ENCODE peak calls at places on chromosomes 5 and 9, in five cellular contexts. W, B, M, L and V are unnamed samples.

GRCh38 chr9:76987594-76988200 is 31.8 kb upstream of the FOXB2 start:
- DNase-seq in W (peak), B (no peak), M (peak), L (no peak), V (no peak)

GRCh38 chr5:61755726-61756125 is 423.7 kb downstream of the ZSWIM6 start:
- DNase-seq in W (no peak), B (no peak), M (no peak), L (no peak), V (no peak)

GRCh38 chr9:14455243-14455642 is 141.3 kb upstream of the NFIB start:
- DNase-seq in W (no peak), B (no peak), M (no peak), L (no peak), V (no peak)

GRCh38 chr5:141508808-141509611 is 20.1 kb downstream of the PCDHGC5 start:
- DNase-seq in W (no peak), B (peak), M (peak), L (peak), V (no peak)

GRCh38 chr5:77301447-77301878 is 91.0 kb downstream of the PDE8B start:
- DNase-seq in W (no peak), B (no peak), M (peak), L (no peak), V (no peak)

GRCh38 chr9:82031538-82032280 is 43.1 kb downstream of the SPATA31D1 start:
- DNase-seq in W (no peak), B (peak), M (peak), L (peak), V (no peak)

GRCh38 chr5:35736280-35736679 is 118.6 kb downstream of the SPEF2 start:
- DNase-seq in W (no peak), B (no peak), M (peak), L (no peak), V (no peak)

GRCh38 chr5:149423287-149424268 is 44.5 kb upstream of the IL17B start:
- DNase-seq in W (no peak), B (no peak), M (peak), L (peak), V (no peak)

GRCh38 chr5:124871299-124871698 is 124.9 kb upstream of the ZNF608 start:
- DNase-seq in W (no peak), B (no peak), M (peak), L (no peak), V (no peak)

GRCh38 chr5:106116682-106117081 is 1554.1 kb downstream of the EFNA5 start:
- DNase-seq in W (no peak), B (no peak), M (peak), L (no peak), V (no peak)

GRCh38 chr9:17137576-17137975 is 2.7 kb downstream of the CNTLN start:
- DNase-seq in W (no peak), B (no peak), M (peak), L (no peak), V (no peak)

GRCh38 chr9:17135578-17135904 is 701 bp downstream of the CNTLN start:
- DNase-seq in W (no peak), B (peak), M (no peak), L (no peak), V (no peak)

GRCh38 chr9:17138503-17138902 is 3.7 kb downstream of the CNTLN start:
- DNase-seq in W (no peak), B (no peak), M (no peak), L (no peak), V (no peak)

GRCh38 chr9:17134396-17134842 is 421 bp upstream of the CNTLN start:
- DNase-seq in W (no peak), B (no peak), M (peak), L (no peak), V (no peak)

DNA sequence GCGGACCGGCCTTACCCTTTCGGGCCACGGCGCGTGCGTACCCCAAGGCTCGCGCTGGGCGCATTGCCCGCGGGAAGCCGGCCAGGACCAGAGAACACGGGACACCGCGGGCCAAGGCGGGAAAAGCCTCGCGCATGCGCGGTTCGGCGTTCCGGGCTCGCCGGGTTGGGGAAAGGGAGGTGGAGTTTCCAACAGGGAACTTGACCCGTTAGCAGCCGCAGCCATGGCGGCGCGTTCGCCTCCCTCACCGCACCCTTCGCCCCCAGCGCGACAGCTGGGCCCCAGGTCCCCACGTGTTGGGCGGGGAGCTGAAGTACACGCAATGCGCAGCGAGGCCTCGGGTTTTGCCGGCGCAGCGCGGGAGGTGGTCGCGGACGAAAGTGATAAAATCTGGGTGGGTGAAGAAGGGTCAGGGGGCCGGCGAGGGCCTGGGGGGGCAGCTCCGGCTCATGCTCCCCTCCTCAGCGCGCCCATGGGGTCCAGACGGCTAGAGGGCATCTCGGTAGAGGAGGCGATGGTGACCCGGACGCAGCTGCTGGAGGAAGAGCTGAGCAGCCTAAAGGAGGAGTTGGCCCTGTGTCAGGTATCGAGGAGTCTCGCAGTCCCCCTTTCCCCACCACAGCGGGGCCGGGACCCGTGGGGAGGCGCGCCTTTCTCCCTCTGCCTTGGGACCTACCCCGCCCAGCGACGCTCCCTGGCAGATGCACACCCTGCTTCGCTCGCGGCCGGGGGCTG is at the start of gene CNTLN:
- DNase-seq in W (peak), B (peak), M (peak), L (peak), V (peak)
- TF ChIP-seq POLR2A in W (peak), B (no peak), M (peak), L (peak), V (no peak)

GRCh38 chr9:99907208-99907532 is 716 bp downstream of the STX17 start:
- DNase-seq in W (no peak), B (no peak), M (no peak), L (no peak), V (no peak)

GRCh38 chr9:99911600-99911999 is 5.1 kb downstream of the STX17 start:
- DNase-seq in W (no peak), B (no peak), M (no peak), L (no peak), V (no peak)

GRCh38 chr9:99903393-99903792 is 3.1 kb upstream of the STX17 start:
- DNase-seq in W (no peak), B (no peak), M (no peak), L (no peak), V (no peak)

GRCh38 chr9:99905833-99906402 is 536 bp upstream of the STX17 start:
- DNase-seq in W (no peak), B (no peak), M (peak), L (no peak), V (no peak)

GRCh38 chr9:99906403-99907207 is at the start of gene STX17:
- DNase-seq in W (peak), B (peak), M (peak), L (peak), V (no peak)
- TF ChIP-seq POLR2A in W (peak), B (peak), M (peak), L (peak), V (peak)

GRCh38 chr5:96807099-96807654 is 568 bp downstream of the ERAP1 start:
- DNase-seq in W (peak), B (peak), M (peak), L (peak), V (no peak)
- TF ChIP-seq POLR2A in W (peak), B (no peak), M (peak), L (no peak), V (peak)

GRCh38 chr5:126777974-126778674 is 1.2 kb downstream of the LMNB1 start:
- DNase-seq in W (peak), B (peak), M (peak), L (peak), V (peak)
- TF ChIP-seq POLR2A in W (peak), B (no peak), M (peak), L (no peak), V (no peak)

GRCh38 chr9:136572003-136572595 is 26.3 kb upstream of the NOTCH1 start:
- DNase-seq in W (peak), B (no peak), M (peak), L (no peak), V (no peak)
- TF ChIP-seq POLR2A in W (no peak), B (no peak), M (no peak), L (no peak), V (no peak)